ENCODE peak calls at places on chromosomes 7 and 10, in four cellular contexts. F is heart left ventricle, T is right lobe of liver, Z is ovary. W is an unnamed sample. For H3K36me3 and H3K4me1, the result is how much of the 10 kb centered on the place peaks cover.

GRCh38 chr7:7114575-7115291 is 67.6 kb upstream of the C1GALT1 start:
- DNase-seq in F (no peak), T (peak), Z (no peak), W (no peak)

GRCh38 chr7:157292258-157292657 is 44.5 kb upstream of the DNAJB6 start:
- DNase-seq in F (no peak), T (no peak), Z (no peak), W (no peak)

GRCh38 chr7:379456-380225 is 89.7 kb downstream of the FOXL3 start:
- DNase-seq in F (peak), T (peak), Z (no peak), W (no peak)

GRCh38 chr7:103690576-103690975 is 244.6 kb upstream of the SLC26A5 start:
- DNase-seq in F (no peak), T (no peak), Z (no peak), W (no peak)

GRCh38 chr7:158473238-158473637 is 114.4 kb downstream of the PTPRN2 start:
- DNase-seq in F (no peak), T (no peak), Z (no peak), W (no peak)

GRCh38 chr10:24900888-24901685 is 51.3 kb downstream of the PRTFDC1 start:
- DNase-seq in F (no peak), T (no peak), Z (no peak), W (no peak)

GRCh38 chr10:6037422-6037821 is 24.7 kb downstream of the IL2RA start:
- DNase-seq in F (no peak), T (no peak), Z (no peak), W (no peak)

GRCh38 chr7:1745576-1746490 is 75.8 kb downstream of the ELFN1 start:
- DNase-seq in F (no peak), T (no peak), Z (no peak), W (no peak)

GRCh38 chr7:148084138-148084537 is 506.4 kb upstream of the C7orf33 start:
- DNase-seq in F (peak), T (peak), Z (peak), W (no peak)

GRCh38 chr10:92690211-92691041 is 671 bp downstream of the HHEX start:
- DNase-seq in F (peak), T (peak), Z (no peak), W (no peak)

GRCh38 chr7:96968981-96969380 is 36.4 kb upstream of the DLX6 start:
- DNase-seq in F (no peak), T (no peak), Z (no peak), W (no peak)

GRCh38 chr7:127594490-127594889 is 954 bp downstream of the FSCN3 start:
- DNase-seq in F (no peak), T (peak), Z (no peak), W (no peak)

GRCh38 chr7:15345216-15345615 is 216.6 kb downstream of the AGMO start:
- DNase-seq in F (no peak), T (no peak), Z (no peak), W (no peak)

GRCh38 chr7:24411226-24411625 is 127.2 kb downstream of the NPY start:
- DNase-seq in F (no peak), T (no peak), Z (no peak), W (no peak)
- H3K36me3 ChIP-seq in F (under half), T (under half), Z (under half), W (under half)

GRCh38 chr7:137970263-137970975 is 31.5 kb downstream of the CREB3L2 start:
- DNase-seq in F (peak), T (no peak), Z (no peak), W (peak)
- H3K4me1 ChIP-seq in F (under half), T (under half), Z (under half), W (under half)

DNA sequence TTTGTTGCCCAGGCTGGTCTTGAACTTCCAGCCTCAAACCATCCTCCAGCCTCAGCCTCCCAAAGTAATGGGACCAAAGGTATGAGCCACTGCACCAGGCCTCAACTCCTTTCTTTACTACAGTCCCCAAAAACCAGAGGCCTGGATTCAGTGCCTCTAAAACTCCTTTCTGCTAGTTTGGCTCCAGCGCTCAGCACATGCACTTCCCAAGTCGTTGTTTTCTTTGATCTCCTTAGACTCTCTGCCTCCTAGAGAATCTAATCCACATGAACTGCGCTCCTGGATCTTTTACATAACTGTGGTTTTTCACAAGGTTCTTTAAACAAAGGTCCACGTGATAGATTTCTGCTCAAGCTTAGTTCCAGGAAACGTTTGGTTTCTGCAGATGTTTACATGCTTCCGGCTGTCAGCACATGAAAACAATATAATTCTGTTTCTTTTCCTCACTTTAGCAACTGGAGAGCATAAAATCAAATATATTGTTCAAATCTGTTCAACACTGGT is 270.6 kb upstream of the MKLN1 start:
- DNase-seq in F (no peak), T (no peak), Z (no peak), W (no peak)
- TF ChIP-seq POLR2A in F (no peak), T (peak), Z (no peak), W (no peak)

DNA sequence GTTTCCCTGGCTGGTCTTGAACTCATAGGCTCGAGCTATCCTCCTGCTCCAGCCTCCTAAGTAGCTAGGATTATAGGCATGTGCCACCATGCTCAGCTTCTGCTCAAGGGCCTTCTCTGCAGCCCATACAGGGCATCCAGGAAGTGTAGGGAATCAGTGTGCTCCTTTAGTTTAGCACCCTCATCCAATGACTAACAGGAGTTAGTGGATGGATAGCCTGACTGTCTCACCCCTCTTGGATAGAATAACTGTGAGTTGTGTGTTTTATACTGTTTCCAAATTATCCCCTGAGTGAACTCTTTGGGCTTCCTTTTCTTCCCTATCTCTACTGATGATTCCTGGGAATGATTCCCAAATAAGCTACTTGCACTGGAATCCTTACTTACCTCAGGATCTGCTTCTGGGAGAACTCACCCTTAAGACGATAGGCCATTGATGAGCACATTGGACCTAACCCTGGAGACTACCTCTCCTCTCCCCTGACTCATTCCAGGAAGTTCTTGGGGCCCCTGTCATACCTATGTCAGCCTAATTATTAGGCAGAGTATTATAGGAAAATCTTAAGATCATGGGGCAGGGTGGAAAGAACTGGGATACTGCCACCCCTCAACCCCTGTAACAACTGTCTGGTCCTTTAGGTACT is 18.5 kb downstream of the STRIP2 start:
- DNase-seq in F (no peak), T (no peak), Z (no peak), W (no peak)
- H3K36me3 ChIP-seq in F (under half), T (under half), Z (under half), W (under half)

W was measured in breast epithelium.